ENCODE peak calls at places on chromosomes 1 and 21, in four cellular contexts. X is right lobe of liver; H is CD4-positive, alpha-beta T cell; V is transverse colon. Z is an unnamed sample.

GRCh38 chr1:117735045-117735992 is 129.5 kb downstream of the TENT5C start:
- DNase-seq in X (no peak), V (peak), H (no peak), Z (no peak)

GRCh38 chr1:154851392-154852177 is 18.5 kb downstream of the KCNN3 start:
- DNase-seq in X (no peak), H (no peak), V (no peak), Z (no peak)

GRCh38 chr1:200931776-200932175 is 37.1 kb downstream of the INAVA start:
- DNase-seq in X (no peak), H (no peak), V (no peak), Z (no peak)

GRCh38 chr1:29700522-29700921 is 464.2 kb downstream of the PTPRU start:
- DNase-seq in V (no peak), X (no peak), H (no peak), Z (no peak)

GRCh38 chr1:101567582-101568189 is 330.9 kb downstream of the S1PR1 start:
- DNase-seq in H (peak), V (peak), X (peak), Z (no peak)

GRCh38 chr1:44799770-44800584 is at the start of gene PLK3:
- DNase-seq in X (peak), V (peak), H (peak), Z (peak)

GRCh38 chr1:116491985-116492811 is 78.6 kb downstream of the CD58 start:
- DNase-seq in V (no peak), H (no peak), X (no peak), Z (no peak)

GRCh38 chr1:183633676-183634343 is 1.8 kb downstream of the ARPC5 start:
- DNase-seq in X (no peak), H (no peak), V (no peak), Z (peak)

GRCh38 chr1:53048960-53049573 is 12.9 kb upstream of the PODN start:
- DNase-seq in V (no peak), X (no peak), H (no peak), Z (no peak)

GRCh38 chr1:96466842-96467241 is 254.7 kb upstream of the PTBP2 start:
- DNase-seq in V (no peak), X (no peak), H (no peak), Z (no peak)

GRCh38 chr1:217627431-217627830 is 3.5 kb downstream of the GPATCH2 start:
- DNase-seq in H (no peak), V (no peak), X (no peak), Z (no peak)

GRCh38 chr1:193479187-193479586 is 292.8 kb upstream of the B3GALT2 start:
- DNase-seq in X (no peak), V (peak), H (peak), Z (no peak)

GRCh38 chr1:169931795-169932195 is 38.1 kb upstream of the SCYL3 start:
- DNase-seq in X (no peak), V (no peak), H (no peak), Z (no peak)

GRCh38 chr1:241647658-241648057 is 4.4 kb upstream of the WDR64 start:
- DNase-seq in X (no peak), V (no peak), H (no peak), Z (no peak)

GRCh38 chr1:51792864-51793263 is 85.7 kb downstream of the NRDC start:
- DNase-seq in H (no peak), X (no peak), V (no peak), Z (no peak)

GRCh38 chr1:74343191-74343590 is 108.0 kb downstream of the TNNI3K start:
- DNase-seq in V (no peak), H (no peak), X (no peak), Z (no peak)

GRCh38 chr21:44995257-44995941 is 55.6 kb downstream of the SLX9 start:
- DNase-seq in H (no peak), V (no peak), X (no peak), Z (no peak)

GRCh38 chr21:15122241-15122640 is 57.4 kb upstream of the NRIP1 start:
- DNase-seq in X (peak), H (no peak), V (no peak), Z (peak)

GRCh38 chr1:228416217-228416971 is at the start of gene TRIM17:
- DNase-seq in X (no peak), H (no peak), V (no peak), Z (no peak)

GRCh38 chr1:170285027-170285426 is 139.3 kb downstream of the NTMT2 start:
- DNase-seq in H (no peak), V (no peak), X (no peak), Z (no peak)

GRCh38 chr1:71944006-71944405 is 338.3 kb downstream of the NEGR1 start:
- DNase-seq in H (no peak), V (no peak), X (no peak), Z (no peak)

GRCh38 chr1:116150368-116150767 is 39.2 kb downstream of the MAB21L3 start:
- DNase-seq in H (no peak), X (no peak), V (no peak), Z (no peak)

GRCh38 chr1:23763040-23763577 is 15.1 kb upstream of the PITHD1 start:
- DNase-seq in V (no peak), X (no peak), H (no peak), Z (no peak)

GRCh38 chr1:244349103-244349531 is 102.6 kb downstream of the ADSS2 start:
- DNase-seq in X (no peak), H (no peak), V (no peak), Z (no peak)

GRCh38 chr1:100038401-100039306 is 68.9 kb downstream of the SLC35A3 start:
- DNase-seq in V (peak), X (peak), H (peak), Z (no peak)

GRCh38 chr1:100036718-100037664 is 67.2 kb downstream of the SLC35A3 start:
- DNase-seq in X (no peak), V (peak), H (no peak), Z (no peak)

GRCh38 chr1:100037665-100038400 is 68.0 kb downstream of the SLC35A3 start:
- DNase-seq in X (peak), V (peak), H (peak), Z (peak)

GRCh38 chr1:100035214-100035613 is 65.4 kb downstream of the SLC35A3 start:
- DNase-seq in H (no peak), V (no peak), X (no peak), Z (no peak)

GRCh38 chr1:100034465-100034864 is 64.7 kb downstream of the SLC35A3 start:
- DNase-seq in H (no peak), V (no peak), X (no peak), Z (no peak)
- TF ChIP-seq CTCF in H (peak), V (no peak), X (peak), Z (peak)

GRCh38 chr1:226571901-226572300 is 23.3 kb downstream of the STUM start:
- DNase-seq in X (no peak), H (no peak), V (no peak), Z (no peak)

GRCh38 chr1:226568077-226568831 is 19.7 kb downstream of the STUM start:
- DNase-seq in V (no peak), H (no peak), X (no peak), Z (no peak)

GRCh38 chr1:226566234-226566633 is 17.7 kb downstream of the STUM start:
- DNase-seq in V (no peak), H (no peak), X (no peak), Z (no peak)

GRCh38 chr1:226569879-226570547 is 21.4 kb downstream of the STUM start:
- DNase-seq in X (no peak), H (no peak), V (no peak), Z (no peak)

GRCh38 chr1:226568975-226569741 is 20.6 kb downstream of the STUM start:
- DNase-seq in H (no peak), V (no peak), X (no peak), Z (no peak)
- TF ChIP-seq CTCF in H (no peak), V (no peak), X (no peak), Z (no peak)

DNA sequence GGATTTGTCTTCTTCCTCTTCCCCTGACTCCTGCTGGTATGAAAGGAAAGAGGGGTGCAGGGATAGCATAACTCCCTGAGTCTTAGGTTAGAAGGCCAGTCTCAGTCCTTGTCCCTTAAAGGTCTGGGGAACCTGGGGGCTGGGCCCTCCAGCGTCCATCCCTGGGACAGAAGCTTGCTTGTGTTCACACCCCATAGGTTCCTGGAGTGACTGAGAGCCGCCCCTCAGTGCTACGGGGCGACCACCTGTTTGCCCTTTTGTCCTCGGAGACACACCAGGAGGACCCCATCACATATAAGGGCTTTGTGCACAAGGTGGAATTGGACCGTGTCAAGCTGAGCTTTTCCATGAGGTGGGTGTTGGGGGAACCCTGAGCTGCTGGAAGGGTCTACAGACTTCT is 13.1 kb downstream of the RHOC start:
- DNase-seq in H (no peak), V (no peak), X (no peak), Z (no peak)
- TF ChIP-seq CTCF in H (no peak), V (no peak), X (no peak), Z (no peak)

GRCh38 chr1:216566809-216567208 is 143.6 kb upstream of the USH2A start:
- DNase-seq in H (no peak), V (no peak), X (no peak), Z (peak)
- TF ChIP-seq CTCF in H (no peak), V (no peak), X (peak), Z (peak)

GRCh38 chr1:8398677-8399076 is 80.8 kb downstream of the SLC45A1 start:
- DNase-seq in X (no peak), V (no peak), H (peak), Z (no peak)
- TF ChIP-seq CTCF in X (no peak), V (peak), H (no peak), Z (no peak)

GRCh38 chr1:87136607-87137341 is 191.9 kb upstream of the LMO4 start:
- DNase-seq in H (no peak), X (no peak), V (no peak), Z (no peak)
- TF ChIP-seq CTCF in H (no peak), X (no peak), V (no peak), Z (no peak)

GRCh38 chr1:55860816-55861519 is 645.8 kb upstream of the USP24 start:
- DNase-seq in X (no peak), H (no peak), V (no peak), Z (no peak)
- TF ChIP-seq CTCF in X (no peak), H (no peak), V (no peak), Z (no peak)

DNA sequence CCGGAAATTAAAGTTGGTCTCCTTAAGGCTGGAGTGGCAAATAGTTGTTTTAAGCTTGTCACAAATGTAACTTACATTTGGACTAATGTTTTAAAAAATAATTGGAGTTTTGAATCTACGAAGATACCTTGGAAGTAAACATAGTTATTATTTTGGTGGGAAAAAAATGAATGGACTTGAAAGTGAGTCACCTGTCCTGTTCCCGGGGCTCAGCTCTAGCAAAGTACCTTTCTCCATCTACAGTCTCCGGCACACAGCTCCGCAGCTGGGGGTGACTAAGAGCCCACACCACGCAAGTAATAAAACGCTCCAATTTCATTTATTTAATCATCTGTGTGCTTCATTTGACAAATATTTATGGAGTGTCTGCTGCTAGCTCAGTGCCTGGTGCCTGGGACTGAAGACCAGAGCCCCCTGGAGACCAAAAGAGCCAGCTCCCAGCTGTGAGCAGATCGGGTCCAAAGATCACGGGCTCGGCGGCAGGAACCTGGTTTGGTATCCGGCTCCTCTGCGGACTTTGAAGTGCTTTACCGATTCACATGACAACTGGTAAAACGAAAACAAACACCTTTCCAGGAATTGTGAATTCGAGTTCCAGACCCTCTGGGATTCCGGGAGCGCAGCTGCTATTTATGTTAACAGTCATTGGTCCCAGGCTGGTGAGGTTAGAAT is 1.7 kb upstream of the RIPK4 start:
- DNase-seq in H (no peak), X (peak), V (peak), Z (no peak)
- TF ChIP-seq CTCF in H (no peak), X (peak), V (no peak), Z (peak)

Z was measured in LNCaP clone FGC.